ENCODE peak calls at places on chromosome 22, in ten cellular contexts. G is kidney epithelial cell; X is stimulated activated CD4-positive, alpha-beta T cell treated with anti-CD3 and anti-CD28 coated beads, Interleukin-1b, Interleukin-23, amount 100 ng/mL, for 24 hours; U is stimulated activated CD8-positive, alpha-beta memory T cell treated with anti-CD3 and anti-CD28 coated beads, Interleukin-7, amount 100 ng/mL, for 48 hours; M is AG10803; S is ecto neural progenitor cell; H is RWPE1; Z is amniotic stem cell; E is iris pigment epithelial cell; B is ovary. A is an unnamed sample.

GRCh38 chr22:37623075-37624016 is 14.7 kb downstream of the GGA1 start:
- DNase-seq in X (peak; percentile 67), Z (no peak), U (peak; percentile 62), E (no peak), M (peak; percentile 40), B (peak; percentile 73), S (peak; percentile 85), H (peak; percentile 54), G (no peak), A (peak; percentile 70)

GRCh38 chr22:40178417-40179409 is 988 bp downstream of the TNRC6B start:
- DNase-seq in U (no peak), X (no peak), M (peak; percentile 55), B (no peak), H (no peak), Z (peak; percentile 52), E (peak; percentile 55), G (peak; percentile 38), S (no peak), A (peak; percentile 27)

GRCh38 chr22:39287076-39287743 is 32.2 kb downstream of the RPL3 start:
- DNase-seq in M (peak; percentile 47), X (no peak), U (no peak), S (no peak), Z (no peak), E (no peak), H (no peak), B (no peak), G (no peak), A (no peak)

GRCh38 chr22:17400305-17400704 is 31.0 kb downstream of the CECR2 start:
- DNase-seq in U (no peak), Z (no peak), S (no peak), E (peak; percentile 29), H (no peak), G (no peak), X (no peak), B (no peak), M (no peak), A (no peak)

GRCh38 chr22:24392218-24392931 is 35.0 kb upstream of the ADORA2A start:
- DNase-seq in S (no peak), U (no peak), H (no peak), M (peak; percentile 39), G (no peak), X (no peak), Z (no peak), B (no peak), E (no peak), A (no peak)

GRCh38 chr22:43883012-43883661 is 8.7 kb downstream of the PNPLA5 start:
- DNase-seq in M (peak; percentile 56), B (no peak), G (peak; percentile 26), U (peak; percentile 25), X (peak; percentile 16), S (peak; percentile 79), E (peak; percentile 85), Z (peak; percentile 44), H (peak; percentile 55), A (peak; percentile 24)

GRCh38 chr22:48071828-48072227 is 1309.4 kb downstream of the TBC1D22A start:
- DNase-seq in E (no peak), G (no peak), H (no peak), M (no peak), S (no peak), U (no peak), X (no peak), Z (no peak), B (no peak), A (no peak)

GRCh38 chr22:19959043-19959586 is 17.5 kb upstream of the TXNRD2 start:
- DNase-seq in X (no peak), G (no peak), H (no peak), M (peak; percentile 35), B (peak; percentile 87), S (peak; percentile 98), U (no peak), E (peak; percentile 66), Z (no peak), A (no peak)

GRCh38 chr22:20530368-20531153 is 23.2 kb downstream of the MED15 start:
- DNase-seq in X (no peak), Z (peak; percentile 75), G (no peak), H (peak; percentile 86), B (no peak), U (no peak), S (no peak), M (peak; percentile 80), E (peak; percentile 89), A (no peak)

GRCh38 chr22:31244943-31245451 is 32.9 kb downstream of the LIMK2 start:
- DNase-seq in M (no peak), E (no peak), G (no peak), X (no peak), H (no peak), U (no peak), S (no peak), B (no peak), Z (no peak), A (no peak)